ENCODE peak calls at places on chromosomes 16 and 17, in four cellular contexts. C is HL-60, Y is amniotic stem cell, N is A172. Q is an unnamed sample.

GRCh38 chr16:24499193-24499814 is 40.1 kb upstream of the RBBP6 start:
- DNase-seq in N (peak; percentile 31), C (peak; percentile 11), Y (no peak), Q (peak; percentile 36)

GRCh38 chr16:89564476-89565255 is 4.2 kb downstream of the RPL13 start:
- DNase-seq in Y (no peak), C (peak; percentile 26), N (no peak), Q (no peak)

GRCh38 chr17:35094902-35095301 is 24.8 kb downstream of the RAD51D start:
- DNase-seq in Y (peak; percentile 40), C (no peak), N (peak; percentile 87), Q (peak; percentile 57)

GRCh38 chr17:28371245-28372202 is at the start of gene SARM1:
- DNase-seq in N (peak; percentile 83), Y (peak; percentile 76), C (no peak), Q (peak; percentile 93)

GRCh38 chr17:38562903-38563302 is 42.8 kb downstream of the SRCIN1 start:
- DNase-seq in N (no peak), Y (no peak), C (no peak), Q (no peak)

GRCh38 chr17:51682115-51682514 is 421.8 kb downstream of the UTP18 start:
- DNase-seq in N (no peak), Y (no peak), C (no peak), Q (no peak)

GRCh38 chr16:80723091-80723490 is 81.3 kb downstream of the CDYL2 start:
- DNase-seq in N (no peak), C (no peak), Y (no peak), Q (no peak)

GRCh38 chr17:51667722-51668083 is 407.4 kb downstream of the UTP18 start:
- DNase-seq in N (no peak), C (no peak), Y (no peak), Q (no peak)

GRCh38 chr16:89316701-89317100 is 99.2 kb downstream of the ZNF778 start:
- DNase-seq in N (peak; percentile 40), C (no peak), Y (no peak), Q (no peak)

GRCh38 chr17:32298721-32299578 is 33.3 kb downstream of the RHBDL3 start:
- DNase-seq in C (no peak), N (no peak), Y (no peak), Q (no peak)

GRCh38 chr17:37710344-37710886 is 34.4 kb downstream of the HNF1B start:
- DNase-seq in Y (no peak), C (peak; percentile 46), N (peak; percentile 68), Q (no peak)

GRCh38 chr17:72090108-72090507 is 30.7 kb upstream of the SOX9 start:
- DNase-seq in C (no peak), N (no peak), Y (no peak), Q (no peak)

GRCh38 chr17:78965369-78965982 is 14.2 kb downstream of the LGALS3BP start:
- DNase-seq in C (no peak), N (no peak), Y (no peak), Q (no peak)

GRCh38 chr17:42895185-42895555 is 5.4 kb upstream of the G6PC1 start:
- DNase-seq in Y (peak; percentile 29), C (no peak), N (peak; percentile 84), Q (peak; percentile 83)

GRCh38 chr16:85041184-85041928 is 13.8 kb downstream of the KIAA0513 start:
- DNase-seq in C (no peak), N (no peak), Y (no peak), Q (no peak)

GRCh38 chr16:84475643-84476240 is 28.7 kb downstream of the MEAK7 start:
- DNase-seq in Y (no peak), C (no peak), N (peak; percentile 46), Q (no peak)

GRCh38 chr17:27310548-27311110 is 16.7 kb downstream of the WSB1 start:
- DNase-seq in Y (no peak), N (no peak), C (no peak), Q (no peak)

GRCh38 chr17:18257268-18257681 is 1.3 kb downstream of the FLII start:
- DNase-seq in N (peak; percentile 81), C (no peak), Y (no peak), Q (peak; percentile 87)

GRCh38 chr16:56871172-56871593 is 6.2 kb downstream of the SLC12A3 start:
- DNase-seq in C (no peak), Y (no peak), N (peak; percentile 53), Q (no peak)

GRCh38 chr16:9447195-9447551 is 355.7 kb downstream of the HAPSTR1 start:
- DNase-seq in N (no peak), Y (no peak), C (no peak), Q (no peak)

GRCh38 chr16:28210264-28210663 is 1.5 kb downstream of the XPO6 start:
- DNase-seq in C (no peak), Y (no peak), N (no peak), Q (no peak)

GRCh38 chr17:33416131-33416530 is 123.0 kb upstream of the ASIC2 start:
- DNase-seq in N (no peak), Y (no peak), C (no peak), Q (no peak)

GRCh38 chr16:88376835-88377726 is 5.7 kb upstream of the ZNF469 start:
- DNase-seq in Y (no peak), C (no peak), N (peak; percentile 67), Q (peak; percentile 51)

GRCh38 chr17:82913304-82914043 is 73.7 kb upstream of the ZNF750 start:
- DNase-seq in C (no peak), N (peak; percentile 19), Y (no peak), Q (no peak)

GRCh38 chr16:53071748-53072301 is 17.0 kb downstream of the CHD9 start:
- DNase-seq in N (no peak), C (no peak), Y (no peak), Q (no peak)

GRCh38 chr17:38534498-38534885 is 71.3 kb downstream of the SRCIN1 start:
- DNase-seq in N (no peak), Y (no peak), C (no peak), Q (no peak)

GRCh38 chr16:56202036-56202435 is 10.7 kb downstream of the GNAO1 start:
- DNase-seq in Y (no peak), C (no peak), N (no peak), Q (no peak)

GRCh38 chr16:14013145-14013570 is 58.0 kb upstream of the MRTFB start:
- DNase-seq in C (no peak), Y (no peak), N (no peak), Q (no peak)

GRCh38 chr16:11250091-11250785 is 5.8 kb downstream of the SOCS1 start:
- DNase-seq in N (no peak), C (no peak), Y (no peak), Q (no peak)

GRCh38 chr17:44204453-44204882 is 4.8 kb upstream of the ATXN7L3 start:
- DNase-seq in Y (no peak), N (peak; percentile 77), C (no peak), Q (no peak)

GRCh38 chr16:69329369-69330285 is 761 bp downstream of the PDF start:
- DNase-seq in Y (peak; percentile 7), N (no peak), C (no peak), Q (peak; percentile 53)